ENCODE peak calls at places on chromosomes 12 and 14, in five cellular contexts. Q, H, Y, S and P are unnamed samples.
A peak's percentile ranks its signal among the peaks of the same experiment; 100 is the strongest.

GRCh38 chr14:59154383-59154782 is 34.1 kb upstream of the DAAM1 start:
- DNase-seq in H (peak; percentile 12), Y (no peak), S (no peak), Q (no peak), P (no peak)

GRCh38 chr12:40232602-40233001 is 7.8 kb downstream of the LRRK2 start:
- DNase-seq in Y (no peak), H (no peak), S (no peak), Q (no peak), P (no peak)

GRCh38 chr12:89669197-89669596 is 39.4 kb downstream of the ATP2B1 start:
- DNase-seq in Q (no peak), H (no peak), S (no peak), Y (no peak), P (no peak)

GRCh38 chr12:23493690-23494101 is 455.8 kb downstream of the SOX5 start:
- DNase-seq in Q (no peak), S (no peak), Y (no peak), H (no peak), P (no peak)

GRCh38 chr12:93198086-93198485 is 179.6 kb upstream of the NUDT4 start:
- DNase-seq in Q (no peak), H (peak; percentile 66), S (peak; percentile 66), Y (no peak), P (no peak)

GRCh38 chr14:72611506-72611905 is 282.4 kb downstream of the DPF3 start:
- DNase-seq in Y (no peak), H (no peak), Q (no peak), S (no peak), P (peak; percentile 0)

GRCh38 chr14:82694820-82695219 is 1161.2 kb upstream of the SEL1L start:
- DNase-seq in Y (no peak), Q (no peak), H (no peak), S (peak; percentile 39), P (no peak)

GRCh38 chr14:100147181-100147631 is 12.2 kb downstream of the DEGS2 start:
- DNase-seq in Q (no peak), H (no peak), Y (no peak), S (no peak), P (no peak)

GRCh38 chr12:106288510-106289195 is 13.9 kb upstream of the TCP11L2 start:
- DNase-seq in H (peak; percentile 94), S (peak; percentile 97), Y (no peak), Q (no peak), P (no peak)

GRCh38 chr14:70317969-70318634 is 41.4 kb downstream of the COX16 start:
- DNase-seq in Q (no peak), Y (peak; percentile 39), H (peak; percentile 88), S (peak; percentile 73), P (peak; percentile 59)

GRCh38 chr12:126362964-126363363 is 1297.7 kb downstream of the AACS start:
- DNase-seq in Y (no peak), S (no peak), Q (no peak), H (no peak), P (no peak)

GRCh38 chr14:21072102-21072501 is 2.0 kb downstream of the ARHGEF40 start:
- DNase-seq in Y (no peak), S (no peak), Q (no peak), H (peak; percentile 82), P (no peak)

GRCh38 chr12:115306380-115306779 is 622.4 kb upstream of the TBX3 start:
- DNase-seq in Y (no peak), H (no peak), S (peak; percentile 37), Q (no peak), P (no peak)

GRCh38 chr12:21939435-21939834 is 1.8 kb downstream of the ABCC9 start:
- DNase-seq in H (no peak), S (no peak), Q (no peak), Y (no peak), P (no peak)
- TF ChIP-seq CTCF in H (no peak), S (no peak), Q (no peak), Y (no peak), P (no peak)

DNA sequence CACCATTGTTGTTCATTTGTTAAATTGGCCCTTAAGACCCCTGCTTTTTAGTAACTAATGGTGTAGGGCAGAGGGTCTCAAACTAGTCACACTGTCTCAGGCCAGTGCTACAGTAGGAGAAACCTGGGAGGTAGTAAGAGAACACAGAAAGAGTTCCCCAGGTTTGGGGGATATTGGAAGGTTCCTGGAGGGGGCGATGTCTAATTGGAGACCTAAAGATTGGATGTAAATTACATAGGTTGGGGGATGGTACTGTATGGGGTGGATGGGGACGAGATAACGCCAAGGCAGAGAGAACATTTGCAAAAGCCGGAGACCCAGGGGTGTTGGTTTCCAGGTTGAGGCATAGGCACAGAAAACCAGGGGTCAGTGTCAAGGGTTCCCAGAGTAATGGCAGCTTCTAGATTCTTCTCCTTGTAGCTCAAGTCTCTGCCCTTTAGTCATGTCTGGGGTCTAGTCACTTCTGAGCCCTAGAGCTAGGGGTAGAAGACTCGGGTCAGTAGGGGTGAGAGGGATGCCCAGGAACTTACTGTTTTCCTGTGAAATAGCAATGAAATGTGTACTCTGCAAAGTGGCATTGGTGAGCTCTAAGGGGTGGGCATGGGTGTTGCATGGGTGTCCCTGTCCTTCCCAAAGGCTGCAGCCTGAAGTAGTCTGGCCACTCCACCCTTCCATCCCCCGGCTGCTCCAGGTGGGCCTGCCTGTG is 21.8 kb downstream of the PLEKHG3 start:
- DNase-seq in S (no peak), Y (no peak), Q (peak; percentile 5), H (no peak), P (no peak)
- TF ChIP-seq CTCF in S (peak; percentile 47), Y (no peak), Q (no peak), H (peak; percentile 6), P (no peak)

DNA sequence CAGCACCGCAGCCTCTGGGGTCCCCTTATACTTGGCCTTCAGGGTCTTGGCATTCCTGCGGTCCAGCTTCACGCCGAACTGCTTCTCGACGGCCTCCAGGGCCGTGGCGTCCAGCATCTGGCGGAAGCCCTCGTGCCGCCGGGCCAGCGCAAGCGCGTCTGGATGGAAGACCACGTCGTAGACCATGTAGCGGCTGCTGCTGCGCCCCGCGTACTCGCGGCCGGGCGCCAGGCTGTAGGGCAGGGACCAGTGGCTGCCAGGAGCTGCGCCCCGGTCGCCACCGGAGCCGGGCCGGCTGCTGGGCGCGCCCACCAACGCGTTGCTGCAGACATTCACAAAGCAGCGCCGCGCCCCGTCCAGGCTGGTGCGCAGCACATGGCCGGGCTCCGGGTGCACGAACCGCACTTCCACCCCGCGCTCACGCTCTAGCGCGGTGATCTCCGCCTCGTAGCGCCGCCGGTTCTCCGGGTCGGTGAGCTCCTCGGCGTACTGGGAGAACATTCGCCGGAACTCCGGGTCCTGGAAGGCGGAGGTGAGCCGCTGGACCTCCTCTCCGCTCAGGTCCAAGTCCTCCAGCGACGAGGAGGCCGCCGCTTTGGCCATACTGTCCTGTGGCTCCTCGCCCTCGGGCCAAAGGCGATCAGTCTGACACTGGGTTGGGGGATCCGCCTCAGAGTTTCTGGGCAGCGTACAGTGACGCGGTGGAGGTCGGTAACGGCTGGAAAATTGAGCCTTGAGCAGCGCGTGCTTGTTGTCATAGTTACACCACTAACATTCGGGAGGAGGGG is at the start of gene DNAAF2:
- DNase-seq in Q (peak; percentile 64), H (peak; percentile 80), S (peak; percentile 74), Y (no peak), P (peak; percentile 57)
- TF ChIP-seq CTCF in Q (no peak), H (no peak), S (peak; percentile 2), Y (no peak), P (no peak)

DNA sequence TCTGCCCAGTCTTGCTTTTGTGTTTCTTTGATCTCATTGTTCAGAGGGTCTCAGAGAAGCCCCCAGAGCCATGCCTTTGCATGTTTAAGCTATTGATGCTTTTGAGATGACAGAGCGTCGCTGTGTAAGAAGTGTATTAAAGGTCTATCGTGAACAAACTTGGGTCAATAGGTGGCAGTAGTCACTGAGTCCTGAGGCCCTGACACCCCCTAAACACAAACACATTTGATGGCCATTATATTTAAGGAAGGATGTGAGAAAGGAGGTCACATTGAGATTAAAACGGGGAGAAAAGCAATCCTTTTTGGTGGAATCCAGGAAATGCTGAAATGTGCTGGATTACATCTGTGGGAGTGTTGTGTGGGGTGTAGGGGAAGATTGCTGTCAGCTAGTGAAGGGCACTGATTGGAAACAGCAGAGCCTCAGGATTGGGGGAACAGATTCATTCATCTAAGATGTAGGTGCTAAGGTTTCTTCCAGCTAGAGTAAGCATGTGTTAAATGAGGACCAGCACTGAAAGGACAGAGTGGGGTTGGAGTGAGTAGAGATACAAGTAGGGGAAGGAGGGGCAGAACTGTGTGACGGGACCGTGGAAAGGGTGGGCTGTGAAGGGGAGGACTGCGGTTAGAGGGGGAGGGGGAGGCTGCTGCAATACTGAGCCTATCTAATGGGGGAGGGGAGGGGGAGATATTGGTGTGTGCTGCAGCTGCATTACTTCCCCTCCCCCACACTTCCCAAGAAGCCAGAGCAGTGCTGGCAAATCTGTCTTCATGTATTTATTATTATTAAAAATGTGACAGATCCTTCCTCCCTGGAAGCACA is 12.7 kb downstream of the NGDN start:
- DNase-seq in Q (peak; percentile 26), H (no peak), Y (no peak), S (no peak), P (no peak)
- TF ChIP-seq CTCF in Q (peak; percentile 20), H (peak; percentile 12), Y (peak; percentile 43), S (peak; percentile 30), P (peak; percentile 15)

GRCh38 chr14:68688872-68689371 is 103.9 kb downstream of the ZFP36L1 start:
- DNase-seq in H (peak; percentile 89), Q (no peak), Y (no peak), S (peak; percentile 23), P (no peak)
- TF ChIP-seq CTCF in H (peak; percentile 50), Q (no peak), Y (no peak), S (no peak), P (no peak)

GRCh38 chr12:41683023-41683422 is 461.7 kb downstream of the GXYLT1 start:
- DNase-seq in Y (no peak), H (no peak), S (no peak), Q (no peak), P (no peak)

GRCh38 chr12:41681898-41682297 is 462.8 kb downstream of the GXYLT1 start:
- DNase-seq in Y (no peak), Q (peak; percentile 25), H (no peak), S (peak; percentile 65), P (no peak)

GRCh38 chr12:41680155-41680554 is 464.5 kb downstream of the GXYLT1 start:
- DNase-seq in Q (no peak), S (no peak), Y (no peak), H (no peak), P (no peak)

GRCh38 chr12:41683513-41683912 is 461.2 kb downstream of the GXYLT1 start:
- DNase-seq in S (no peak), Q (no peak), Y (no peak), H (no peak), P (no peak)

GRCh38 chr12:41684997-41685396 is 459.7 kb downstream of the GXYLT1 start:
- DNase-seq in Q (no peak), Y (no peak), H (no peak), S (no peak), P (no peak)
- TF ChIP-seq CTCF in Q (no peak), Y (no peak), H (no peak), S (peak; percentile 35), P (no peak)